ENCODE peak calls at places on chromosomes 6 and 20, in four cellular contexts. Z, S, X and F are unnamed samples.

GRCh38 chr6:169587992-169588391 is 113.8 kb downstream of the WDR27 start:
- DNase-seq in Z (no peak), S (no peak), X (no peak), F (no peak)

GRCh38 chr20:48066256-48066655 is 281.0 kb upstream of the SULF2 start:
- DNase-seq in Z (no peak), S (no peak), X (no peak), F (no peak)

GRCh38 chr6:4253604-4254211 is 118.3 kb upstream of the ECI2 start:
- DNase-seq in Z (no peak), S (no peak), X (no peak), F (no peak)

GRCh38 chr20:45115829-45116228 is 855 bp upstream of the WFDC5 start:
- DNase-seq in Z (no peak), S (no peak), X (no peak), F (no peak)

GRCh38 chr6:51098801-51099200 is 280.1 kb downstream of the TFAP2B start:
- DNase-seq in Z (no peak), S (no peak), X (no peak), F (no peak)

GRCh38 chr6:47714802-47715201 is 16.4 kb downstream of the ADGRF4 start:
- DNase-seq in Z (no peak), S (no peak), X (no peak), F (no peak)

GRCh38 chr20:10218536-10219451 is at the start of gene SNAP25:
- DNase-seq in Z (peak; percentile 43), S (peak; percentile 94), X (no peak), F (peak; percentile 23)

GRCh38 chr6:45677381-45677992 is 299.8 kb upstream of the SUPT3H start:
- DNase-seq in Z (peak; percentile 62), S (no peak), X (no peak), F (peak; percentile 47)

GRCh38 chr6:7000825-7001777 is 106.7 kb upstream of the RREB1 start:
- DNase-seq in Z (no peak), S (no peak), X (no peak), F (no peak)

GRCh38 chr6:149093643-149094042 is 223.9 kb upstream of the TAB2 start:
- DNase-seq in Z (no peak), S (no peak), X (no peak), F (no peak)

GRCh38 chr20:10672579-10673127 is 1.1 kb downstream of the JAG1 start:
- DNase-seq in Z (no peak), S (peak; percentile 58), X (no peak), F (peak; percentile 80)

GRCh38 chr6:93391982-93392381 is 27.4 kb downstream of the EPHA7 start:
- DNase-seq in Z (no peak), S (no peak), X (no peak), F (no peak)

GRCh38 chr6:119484598-119484997 is 135.0 kb upstream of the MAN1A1 start:
- DNase-seq in Z (no peak), S (peak; percentile 5), X (no peak), F (no peak)

GRCh38 chr6:31952140-31952805 is 6.4 kb downstream of the CFB start:
- DNase-seq in Z (no peak), S (peak; percentile 84), X (peak; percentile 44), F (no peak)

GRCh38 chr20:45467861-45468260 is 1.7 kb upstream of the WFDC2 start:
- DNase-seq in Z (no peak), S (no peak), X (no peak), F (no peak)

GRCh38 chr6:6409397-6410030 is 89.1 kb upstream of the F13A1 start:
- DNase-seq in Z (no peak), S (no peak), X (no peak), F (no peak)

GRCh38 chr20:17460119-17460518 is 71.1 kb downstream of the BFSP1 start:
- DNase-seq in Z (peak; percentile 2), S (no peak), X (no peak), F (no peak)

GRCh38 chr20:34199183-34199582 is 42.0 kb upstream of the ASIP start:
- DNase-seq in Z (no peak), S (no peak), X (no peak), F (no peak)

GRCh38 chr6:152575621-152576150 is 61.5 kb downstream of the SYNE1 start:
- DNase-seq in Z (no peak), S (no peak), X (no peak), F (no peak)

GRCh38 chr20:62258499-62259293 is 20.4 kb downstream of the OSBPL2 start:
- DNase-seq in Z (no peak), S (no peak), X (no peak), F (peak; percentile 73)
- H3K27ac ChIP-seq in Z (no peak overlapping the region), S (no peak overlapping the region), X (no peak overlapping the region), F (no peak overlapping the region)

GRCh38 chr6:387293-387694 is 4.3 kb upstream of the IRF4 start:
- DNase-seq in Z (no peak), S (no peak), X (no peak), F (no peak)
- H3K27me3 ChIP-seq in Z (no peaks in the 10 kb centered on the region), S (peaks cover 56% of the 10 kb centered on the region), X (no peaks in the 10 kb centered on the region), F (no peaks in the 10 kb centered on the region)

GRCh38 chr6:33278810-33279209 is 1.9 kb downstream of the B3GALT4 start:
- DNase-seq in Z (no peak), S (no peak), X (no peak), F (no peak)
- H3K27ac ChIP-seq in Z (no peak overlapping the region), S (no peak overlapping the region), X (no peak overlapping the region), F (no peak overlapping the region)

DNA sequence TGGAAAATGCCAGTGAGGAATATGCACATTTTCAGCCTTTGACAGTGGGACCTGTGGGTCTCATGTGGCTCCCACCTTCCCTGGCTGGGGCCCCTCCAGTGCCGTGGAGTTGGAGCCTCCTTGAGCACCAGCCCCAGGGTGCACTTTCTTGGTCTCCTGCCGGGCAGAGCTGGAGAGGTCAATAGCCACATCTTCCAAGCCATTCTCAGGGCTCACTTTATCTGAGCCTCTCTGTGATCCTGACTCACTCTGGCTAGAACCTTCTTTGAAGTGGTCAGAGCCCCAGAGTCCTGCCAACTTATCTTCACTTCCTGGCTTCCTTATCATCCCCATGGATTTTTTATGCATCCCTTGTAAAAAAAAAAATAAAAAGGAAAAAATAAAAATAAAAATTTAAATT is 5.7 kb downstream of the VSX1 start:
- DNase-seq in Z (no peak), S (no peak), X (no peak), F (no peak)
- H3K27me3 ChIP-seq in Z (peaks cover 36% of the 10 kb centered on the region), S (peaks cover 99% of the 10 kb centered on the region), X (peaks cover 87% of the 10 kb centered on the region), F (no peaks in the 10 kb centered on the region)

GRCh38 chr6:87907521-87907920 is 140.1 kb upstream of the SPACA1 start:
- DNase-seq in Z (peak; percentile 43), S (no peak), X (no peak), F (no peak)
- H3K27ac ChIP-seq in Z (no peak overlapping the region), S (no peak overlapping the region), X (no peak overlapping the region), F (no peak overlapping the region)

GRCh38 chr20:32606790-32607189 is 21.7 kb upstream of the NOL4L start:
- DNase-seq in Z (no peak), S (no peak), X (no peak), F (no peak)
- H3K27me3 ChIP-seq in Z (no peaks in the 10 kb centered on the region), S (no peaks in the 10 kb centered on the region), X (no peaks in the 10 kb centered on the region), F (no peaks in the 10 kb centered on the region)

GRCh38 chr6:101417899-101418298 is 24.4 kb downstream of the GRIK2 start:
- DNase-seq in Z (no peak), S (no peak), X (no peak), F (no peak)
- H3K27ac ChIP-seq in Z (no peak overlapping the region), S (no peak overlapping the region), X (no peak overlapping the region), F (no peak overlapping the region)